ENCODE peak calls at places on chromosome 3, in nine cellular contexts. D is WERI-Rb-1, Q is pancreas, A is endothelial cell of umbilical vein, R is H7, S is SJSA1, U is psoas muscle, I is esophagus squamous epithelium, V is Caco-2. M is an unnamed sample.

GRCh38 chr3:145776782-145777408 is 384.1 kb downstream of the PLOD2 start:
- DNase-seq in D (peak; percentile 58), Q (peak; percentile 32), A (peak; percentile 80), R (peak; percentile 2), S (no peak), U (no peak), I (no peak), V (no peak), M (peak; percentile 5)

GRCh38 chr3:183353421-183353820 is 75.0 kb downstream of the MCF2L2 start:
- DNase-seq in D (no peak), Q (no peak), A (no peak), R (no peak), S (no peak), U (no peak), I (no peak), V (no peak), M (no peak)

GRCh38 chr3:38834717-38835116 is 18.7 kb upstream of the SCN10A start:
- DNase-seq in D (no peak), Q (no peak), A (no peak), R (no peak), S (no peak), U (no peak), I (no peak), V (no peak), M (no peak)

GRCh38 chr3:71493372-71493771 is 90.2 kb downstream of the FOXP1 start:
- DNase-seq in D (no peak), Q (no peak), A (no peak), R (no peak), S (no peak), U (no peak), I (no peak), V (no peak), M (no peak)

GRCh38 chr3:5264896-5265770 is 77.6 kb downstream of the EDEM1 start:
- DNase-seq in D (no peak), Q (no peak), A (no peak), R (no peak), S (no peak), U (no peak), I (no peak), V (no peak), M (no peak)

GRCh38 chr3:45179163-45179562 is 33.0 kb upstream of the CDCP1 start:
- DNase-seq in D (peak; percentile 27), Q (no peak), A (no peak), R (no peak), S (peak; percentile 60), U (no peak), I (no peak), V (no peak), M (peak; percentile 65)

GRCh38 chr3:96000963-96001362 is 813.4 kb upstream of the EPHA6 start:
- DNase-seq in D (no peak), Q (peak; percentile 20), A (no peak), R (no peak), S (no peak), U (no peak), I (no peak), V (no peak), M (no peak)

GRCh38 chr3:47421741-47422649 is 41.2 kb downstream of the PTPN23 start:
- DNase-seq in D (no peak), Q (peak; percentile 45), A (no peak), R (peak; percentile 75), S (no peak), U (peak; percentile 58), I (no peak), V (peak; percentile 39), M (peak; percentile 44)

GRCh38 chr3:49703443-49703927 is 14.1 kb downstream of the RNF123 start:
- DNase-seq in D (peak; percentile 76), Q (no peak), A (peak; percentile 59), R (peak; percentile 97), S (peak; percentile 62), U (peak; percentile 63), I (no peak), V (peak; percentile 67), M (peak; percentile 49)

GRCh38 chr3:31873254-31873653 is 107.8 kb downstream of the OSBPL10 start:
- DNase-seq in D (no peak), Q (no peak), A (no peak), R (no peak), S (no peak), U (no peak), I (no peak), V (no peak), M (no peak)

GRCh38 chr3:187742351-187743171 is 2.7 kb downstream of the BCL6 start:
- DNase-seq in D (no peak), Q (no peak), A (no peak), R (peak; percentile 45), S (no peak), U (peak; percentile 61), I (no peak), V (no peak), M (no peak)

GRCh38 chr3:173287361-173287760 is 110.2 kb upstream of the NLGN1 start:
- DNase-seq in D (no peak), Q (no peak), A (no peak), R (no peak), S (no peak), U (no peak), I (no peak), V (no peak), M (no peak)

GRCh38 chr3:126191246-126191645 is 10.9 kb upstream of the ALDH1L1 start:
- DNase-seq in D (no peak), Q (no peak), A (no peak), R (no peak), S (no peak), U (no peak), I (no peak), V (no peak), M (no peak)

GRCh38 chr3:186772886-186773417 is 10.4 kb upstream of the EIF4A2 start:
- DNase-seq in D (no peak), Q (peak; percentile 67), A (peak; percentile 39), R (peak; percentile 65), S (no peak), U (peak; percentile 72), I (peak; percentile 38), V (no peak), M (peak; percentile 49)

GRCh38 chr3:56413911-56414310 is 54.4 kb downstream of the ERC2 start:
- DNase-seq in D (no peak), Q (no peak), A (no peak), R (peak; percentile 20), S (no peak), U (no peak), I (no peak), V (no peak), M (no peak)

DNA sequence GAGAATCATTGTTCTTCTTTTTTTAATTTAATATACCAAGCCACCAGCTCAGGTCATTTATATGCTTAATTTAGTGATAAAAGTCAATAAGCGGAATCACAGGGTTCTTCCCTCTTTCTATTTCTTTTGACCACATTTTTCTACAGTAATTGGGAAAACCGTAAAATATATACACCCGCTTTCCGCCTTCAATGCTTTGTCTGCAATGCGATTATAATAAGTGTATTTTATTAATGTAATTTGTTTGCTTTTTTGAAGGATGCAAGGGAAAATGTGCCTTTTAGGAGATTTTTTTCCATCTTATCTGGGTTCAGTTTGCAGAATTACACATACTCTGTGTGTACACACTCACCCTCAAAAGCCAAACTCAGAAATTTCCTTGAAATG is 8.1 kb downstream of the SOX14 start:
- DNase-seq in D (no peak), Q (no peak), A (no peak), R (no peak), S (no peak), U (no peak), I (no peak), V (no peak), M (no peak)
- H3K36me3 ChIP-seq in D (no peaks in the 10 kb centered on the region), Q (no peaks in the 10 kb centered on the region), A (no peaks in the 10 kb centered on the region), R (no peaks in the 10 kb centered on the region), S (no peaks in the 10 kb centered on the region), U (no peaks in the 10 kb centered on the region), I (no peaks in the 10 kb centered on the region), V (no peaks in the 10 kb centered on the region), M (no peaks in the 10 kb centered on the region)

GRCh38 chr3:66497288-66497972 is 3.4 kb downstream of the LRIG1 start:
- DNase-seq in D (no peak), Q (no peak), A (no peak), R (no peak), S (no peak), U (no peak), I (no peak), V (no peak), M (no peak)

GRCh38 chr3:66498718-66499611 is 1.9 kb downstream of the LRIG1 start:
- DNase-seq in D (no peak), Q (peak; percentile 57), A (peak; percentile 53), R (no peak), S (no peak), U (peak; percentile 33), I (no peak), V (no peak), M (no peak)

GRCh38 chr3:66496731-66497130 is 4.1 kb downstream of the LRIG1 start:
- DNase-seq in D (no peak), Q (no peak), A (no peak), R (no peak), S (no peak), U (no peak), I (no peak), V (no peak), M (no peak)

GRCh38 chr3:66499881-66500574 is 794 bp downstream of the LRIG1 start:
- DNase-seq in D (peak; percentile 31), Q (no peak), A (no peak), R (peak; percentile 64), S (peak; percentile 48), U (peak; percentile 54), I (peak; percentile 1), V (no peak), M (peak; percentile 13)

GRCh38 chr3:66497982-66498671 is 2.7 kb downstream of the LRIG1 start:
- DNase-seq in D (no peak), Q (no peak), A (peak; percentile 48), R (no peak), S (no peak), U (no peak), I (no peak), V (no peak), M (no peak)
- H3K4me3 ChIP-seq in D (no peak overlapping the region), Q (peak overlapping the region; percentile 88), A (peak overlapping the region; percentile 93), R (peak overlapping the region; percentile 95), S (no peak overlapping the region), U (peak overlapping the region; percentile 97), I (peak overlapping the region; percentile 72), V (peak overlapping the region; percentile 98), M (no peak overlapping the region)

DNA sequence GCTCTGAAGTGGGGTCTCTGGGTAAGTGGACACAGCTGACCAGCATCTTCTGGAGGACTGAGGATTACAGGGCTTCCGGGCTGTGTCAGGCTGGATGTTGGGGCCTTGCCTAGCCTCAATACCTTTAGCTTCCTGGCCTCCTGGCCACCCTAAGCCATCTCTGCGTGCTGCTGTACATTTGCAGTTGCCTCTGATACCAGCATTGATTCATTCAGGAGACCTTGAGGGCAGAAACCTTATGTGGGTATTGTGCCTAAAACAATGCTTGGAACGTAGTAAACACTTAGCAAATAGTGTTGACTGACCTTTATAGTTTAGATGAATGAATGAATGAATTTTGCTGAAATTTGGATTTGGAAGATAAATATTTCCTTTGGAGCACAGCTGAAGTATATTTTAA is 97.0 kb downstream of the FLNB start:
- DNase-seq in D (no peak), Q (no peak), A (no peak), R (no peak), S (no peak), U (no peak), I (no peak), V (no peak), M (no peak)
- H3K36me3 ChIP-seq in D (peaks cover 25% of the 10 kb centered on the region), Q (peaks cover 11% of the 10 kb centered on the region), A (peaks cover 77% of the 10 kb centered on the region), R (peaks cover 50% of the 10 kb centered on the region), S (peaks cover 94% of the 10 kb centered on the region), U (peaks cover 2% of the 10 kb centered on the region), I (peaks cover 91% of the 10 kb centered on the region), V (peaks cover 13% of the 10 kb centered on the region), M (peaks cover 70% of the 10 kb centered on the region)

DNA sequence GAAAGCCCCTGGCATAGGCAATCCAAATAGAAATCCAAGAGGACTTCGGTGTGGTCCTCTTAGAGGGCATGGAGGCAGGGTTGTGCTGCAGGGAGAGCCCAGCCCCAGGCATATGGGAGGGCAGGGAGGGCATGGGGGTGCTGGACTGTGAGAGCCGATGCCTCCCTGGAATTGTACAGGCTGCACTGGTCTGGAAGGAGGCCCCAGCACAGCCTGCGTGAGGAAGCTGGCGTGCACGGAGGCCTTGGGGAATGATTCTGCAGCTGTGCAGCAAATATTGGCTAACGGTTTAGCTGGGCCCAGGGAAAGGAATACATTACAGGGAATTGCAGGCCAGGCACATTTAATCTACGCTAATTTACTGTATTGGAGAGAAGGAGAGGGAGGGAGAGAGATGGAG is 62.7 kb downstream of the EFCAB12 start:
- DNase-seq in D (no peak), Q (no peak), A (no peak), R (no peak), S (no peak), U (no peak), I (no peak), V (no peak), M (no peak)
- H3K4me3 ChIP-seq in D (no peak overlapping the region), Q (no peak overlapping the region), A (no peak overlapping the region), R (no peak overlapping the region), S (no peak overlapping the region), U (no peak overlapping the region), I (no peak overlapping the region), V (no peak overlapping the region), M (no peak overlapping the region)

M was measured in MG63.